ENCODE peak calls at places on chromosomes 13 and 19, in six cellular contexts. Y is GM23248; H is HT1080; Z is choroid plexus epithelial cell; X is stimulated activated naive CD8-positive, alpha-beta T cell treated with anti-CD3 and anti-CD28 coated beads, Interleukin-15, Interleukin-2, amounts not matched to agents 100 U/mL and 50 U/mL, for 24 hours; S is mesendoderm. V is an unnamed sample.

GRCh38 chr13:36549771-36550170 is 117.5 kb downstream of the CCNA1 start:
- DNase-seq in X (no peak), H (no peak), Z (no peak), S (no peak), Y (no peak), V (peak)

GRCh38 chr13:91630916-91631315 is 232.5 kb downstream of the GPC5 start:
- DNase-seq in Z (no peak), S (no peak), H (no peak), X (no peak), Y (no peak), V (no peak)

GRCh38 chr13:86906458-86906857 is 764.7 kb upstream of the SLITRK5 start:
- DNase-seq in X (no peak), Z (peak), Y (peak), S (peak), H (no peak), V (no peak)

GRCh38 chr19:11478167-11479089 is 2.4 kb downstream of the ELAVL3 start:
- DNase-seq in Y (no peak), X (no peak), Z (no peak), H (no peak), S (no peak), V (no peak)

GRCh38 chr19:57338798-57339378 is 12.2 kb upstream of the ZNF304 start:
- DNase-seq in Z (peak), H (no peak), S (no peak), Y (peak), X (no peak), V (no peak)

GRCh38 chr19:35278578-35279284 is 3.6 kb upstream of the HAMP start:
- DNase-seq in Z (no peak), S (no peak), X (no peak), Y (no peak), H (no peak), V (no peak)

GRCh38 chr19:17530586-17530985 is 19.1 kb downstream of the PGLS start:
- DNase-seq in Z (peak), S (peak), Y (no peak), H (no peak), X (no peak), V (no peak)

GRCh38 chr13:77386046-77386445 is 59.2 kb upstream of the MYCBP2 start:
- DNase-seq in H (peak), X (no peak), Y (peak), S (no peak), Z (no peak), V (no peak)

GRCh38 chr13:89281331-89281730 is 1610.2 kb downstream of the SLITRK5 start:
- DNase-seq in Z (no peak), X (no peak), Y (no peak), S (no peak), H (no peak), V (no peak)

GRCh38 chr13:33110386-33110712 is 94.1 kb downstream of the KL start:
- DNase-seq in Y (no peak), S (no peak), H (no peak), X (no peak), Z (no peak), V (no peak)

GRCh38 chr13:111449041-111449440 is 128.6 kb downstream of the TEX29 start:
- DNase-seq in Z (no peak), S (no peak), H (no peak), Y (no peak), X (no peak), V (no peak)

V was measured in cardiac muscle cell.